ENCODE peak calls at places on chromosomes 6 and 20, in nine cellular contexts. R is RWPE1, B is hypothalamus, T is cardiac muscle cell, S is activated gamma-delta T cell, F is NB4, Z is neural progenitor cell, N is endodermal cell, Y is Daoy. L is an unnamed sample.

GRCh38 chr6:138722425-138723371 is 50.9 kb upstream of the CCDC28A start:
- DNase-seq in B (no peak), N (no peak), R (no peak), Z (peak), T (no peak), F (peak), Y (peak), S (no peak), L (no peak)

GRCh38 chr20:63507083-63507743 is 8.3 kb upstream of the EEF1A2 start:
- DNase-seq in Z (no peak), N (peak), B (no peak), T (no peak), S (no peak), Y (no peak), F (no peak), R (no peak), L (no peak)

GRCh38 chr6:137271245-137272183 is 52.3 kb upstream of the IFNGR1 start:
- DNase-seq in F (peak), N (no peak), S (no peak), Z (peak), Y (peak), T (peak), R (peak), B (no peak), L (no peak)

GRCh38 chr20:15047100-15047499 is 709.7 kb upstream of the FLRT3 start:
- DNase-seq in B (no peak), N (no peak), R (no peak), S (no peak), Z (no peak), T (no peak), Y (no peak), F (no peak), L (no peak)

GRCh38 chr20:34375977-34376430 is 12.9 kb downstream of the ITCH start:
- DNase-seq in B (no peak), F (no peak), T (no peak), Y (no peak), N (no peak), R (no peak), Z (no peak), S (no peak), L (no peak)

GRCh38 chr6:38796850-38797249 is 81.7 kb downstream of the DNAH8 start:
- DNase-seq in Y (no peak), Z (no peak), R (no peak), S (no peak), T (no peak), F (no peak), B (no peak), N (no peak), L (no peak)

GRCh38 chr6:158669145-158670035 is 19.5 kb downstream of the SYTL3 start:
- DNase-seq in N (peak), F (no peak), Y (no peak), T (no peak), R (peak), S (no peak), Z (no peak), B (no peak), L (no peak)

GRCh38 chr6:235763-236360 is 56.4 kb upstream of the DUSP22 start:
- DNase-seq in T (no peak), S (no peak), B (no peak), R (no peak), N (peak), F (peak), Z (peak), Y (peak), L (no peak)

GRCh38 chr6:14550817-14551216 is 433.2 kb downstream of the CD83 start:
- DNase-seq in B (no peak), S (no peak), N (no peak), Y (no peak), T (no peak), R (no peak), F (no peak), Z (no peak), L (no peak)

GRCh38 chr6:30213654-30213998 is 420 bp upstream of the TRIM26 start:
- DNase-seq in B (no peak), R (no peak), F (no peak), T (no peak), Z (no peak), Y (no peak), N (no peak), S (no peak), L (no peak)

GRCh38 chr6:117481278-117481925 is 1.1 kb upstream of the DCBLD1 start:
- DNase-seq in F (peak), T (peak), Z (peak), Y (no peak), N (peak), S (peak), B (no peak), R (no peak), L (no peak)

GRCh38 chr20:53900380-53900999 is 169.9 kb downstream of the BCAS1 start:
- DNase-seq in S (no peak), T (no peak), N (no peak), Z (no peak), F (no peak), R (peak), Y (peak), B (no peak), L (no peak)

GRCh38 chr20:24535956-24536730 is 66.7 kb downstream of the SYNDIG1 start:
- DNase-seq in S (no peak), R (no peak), F (no peak), B (no peak), T (no peak), N (no peak), Y (no peak), Z (no peak), L (peak)

GRCh38 chr6:47438481-47439347 is 38.9 kb upstream of the CD2AP start:
- DNase-seq in Y (no peak), F (no peak), Z (no peak), T (no peak), S (no peak), R (no peak), B (no peak), N (no peak), L (peak)

L was measured in upper lobe of left lung.